ENCODE peak calls at places on chromosomes 3 and 15, in six cellular contexts. H is WTC11, K is HEK293T, S is HepG2, W is K562, N is HCT116. Y is an unnamed sample.

GRCh38 chr15:65245096-65245849 is 34.0 kb upstream of the CILP start:
- DNase-seq in H (no peak), K (no peak), S (peak; percentile 75), W (no peak), N (no peak), Y (no peak)

GRCh38 chr15:59255647-59256380 is 49.2 kb downstream of the LDHAL6B start:
- DNase-seq in H (no peak), K (no peak), S (peak; percentile 84), W (peak; percentile 11), N (peak; percentile 83), Y (no peak)

GRCh38 chr3:6821411-6821810 is 39.5 kb upstream of the GRM7 start:
- DNase-seq in H (no peak), K (no peak), S (no peak), W (no peak), N (no peak), Y (no peak)

GRCh38 chr3:134228035-134228434 is 22.6 kb downstream of the RYK start:
- DNase-seq in H (no peak), K (no peak), S (no peak), W (no peak), N (no peak), Y (no peak)

GRCh38 chr3:126117786-126118185 is 33.9 kb upstream of the SLC41A3 start:
- DNase-seq in H (no peak), K (no peak), S (no peak), W (no peak), N (no peak), Y (no peak)

GRCh38 chr3:53236112-53236841 is 19.5 kb downstream of the TKT start:
- DNase-seq in H (no peak), K (no peak), S (peak; percentile 52), W (peak; percentile 50), N (peak; percentile 34), Y (no peak)

GRCh38 chr3:27081566-27081965 is 287.6 kb downstream of the NEK10 start:
- DNase-seq in H (no peak), K (no peak), S (no peak), W (no peak), N (no peak), Y (no peak)

GRCh38 chr15:72902245-72902928 is 118.8 kb upstream of the ADPGK start:
- DNase-seq in H (no peak), K (no peak), S (no peak), W (no peak), N (no peak), Y (no peak)

GRCh38 chr3:195200010-195200822 is 70.7 kb downstream of the XXYLT1 start:
- DNase-seq in H (no peak), K (no peak), S (peak; percentile 41), W (no peak), N (no peak), Y (no peak)

GRCh38 chr3:125381314-125381713 is 6.2 kb upstream of the ZNF148 start:
- DNase-seq in H (no peak), K (no peak), S (no peak), W (no peak), N (no peak), Y (no peak)

GRCh38 chr15:66291816-66292215 is 1.6 kb upstream of the DIS3L start:
- DNase-seq in H (no peak), K (no peak), S (no peak), W (no peak), N (no peak), Y (no peak)

GRCh38 chr3:22175899-22176298 is 424.9 kb upstream of the ZNF385D start:
- DNase-seq in H (no peak), K (no peak), S (no peak), W (no peak), N (no peak), Y (no peak)

GRCh38 chr15:77659350-77660321 is 26.9 kb upstream of the LINGO1 start:
- DNase-seq in H (peak; percentile 77), K (peak; percentile 90), S (peak; percentile 74), W (peak; percentile 95), N (peak; percentile 34), Y (no peak)

DNA sequence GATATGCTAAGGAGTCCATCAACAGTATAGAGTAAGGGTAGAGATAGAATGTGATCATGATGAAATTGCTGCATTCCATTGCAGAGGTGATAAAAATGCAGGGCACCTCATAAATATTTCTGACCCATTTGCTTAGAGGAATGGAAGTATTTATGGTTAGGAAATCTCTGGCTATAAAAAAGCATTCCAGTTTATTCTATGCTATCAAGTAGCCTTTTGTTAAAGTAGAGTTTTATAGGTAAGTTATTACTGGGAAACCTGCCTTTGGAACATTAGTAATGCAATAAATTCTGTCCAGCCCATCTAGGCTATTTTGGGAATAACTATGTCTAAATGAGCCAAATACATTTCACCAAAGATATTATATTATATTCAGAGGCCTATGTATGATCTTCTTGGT is 19.8 kb upstream of the STRIT1 start:
- DNase-seq in H (no peak), K (no peak), S (no peak), W (no peak), N (no peak), Y (no peak)
- TF ChIP-seq SP1 in H (no peak), K (no peak), S (no peak), W (no peak), N (no peak), Y (no peak)

DNA sequence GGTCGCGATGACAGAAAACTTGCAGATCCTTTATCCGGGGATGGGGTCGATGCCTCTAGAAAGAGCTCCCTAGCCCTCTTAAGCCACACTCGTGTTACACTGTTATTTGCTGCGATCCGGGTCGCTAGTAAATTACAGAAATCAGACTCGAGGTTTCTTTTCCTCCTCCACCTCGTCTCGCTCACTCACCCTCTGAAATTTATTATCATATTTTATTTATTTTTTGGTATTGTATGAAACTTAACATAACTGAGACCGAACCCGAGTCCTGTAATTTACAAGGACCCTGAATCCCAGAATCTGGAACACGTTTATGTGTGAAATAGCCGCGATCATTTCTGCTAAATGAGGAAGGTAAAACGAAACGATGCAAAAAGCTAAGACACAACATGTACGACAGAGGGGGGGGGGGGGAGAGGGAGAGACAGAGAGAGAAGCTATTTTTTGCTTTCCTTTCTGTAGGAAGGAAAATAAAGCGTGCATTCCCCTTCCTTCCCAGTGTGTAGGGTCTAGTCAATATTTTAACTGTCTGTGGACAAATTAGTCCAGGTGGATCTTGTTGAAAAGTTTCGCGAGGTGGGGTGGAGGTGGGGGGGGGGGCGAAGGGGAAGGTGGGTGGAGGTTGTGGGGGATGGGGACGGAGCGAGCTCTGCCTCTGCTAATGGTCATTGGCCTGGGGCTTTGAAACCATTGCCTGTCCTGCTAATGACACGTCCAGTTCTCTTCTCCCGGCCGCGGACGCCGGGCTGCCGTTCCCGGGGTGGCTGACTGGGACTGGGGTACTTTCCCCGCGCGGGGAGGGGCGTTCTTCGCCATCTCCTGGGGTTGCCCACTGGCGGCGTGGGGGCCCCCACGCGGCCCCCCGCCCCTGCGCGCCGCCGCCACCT is 1.7 kb downstream of the BBX start:
- DNase-seq in H (peak; percentile 41), K (peak; percentile 52), S (peak; percentile 41), W (peak; percentile 44), N (no peak), Y (no peak)
- TF ChIP-seq SP1 in H (no peak), K (no peak), S (no peak), W (no peak), N (no peak), Y (no peak)

GRCh38 chr3:143578810-143579425 is 269.4 kb downstream of the SLC9A9 start:
- DNase-seq in H (no peak), K (no peak), S (no peak), W (no peak), N (no peak), Y (no peak)
- TF ChIP-seq SP1 in H (no peak), K (no peak), S (no peak), W (no peak), N (no peak), Y (no peak)

DNA sequence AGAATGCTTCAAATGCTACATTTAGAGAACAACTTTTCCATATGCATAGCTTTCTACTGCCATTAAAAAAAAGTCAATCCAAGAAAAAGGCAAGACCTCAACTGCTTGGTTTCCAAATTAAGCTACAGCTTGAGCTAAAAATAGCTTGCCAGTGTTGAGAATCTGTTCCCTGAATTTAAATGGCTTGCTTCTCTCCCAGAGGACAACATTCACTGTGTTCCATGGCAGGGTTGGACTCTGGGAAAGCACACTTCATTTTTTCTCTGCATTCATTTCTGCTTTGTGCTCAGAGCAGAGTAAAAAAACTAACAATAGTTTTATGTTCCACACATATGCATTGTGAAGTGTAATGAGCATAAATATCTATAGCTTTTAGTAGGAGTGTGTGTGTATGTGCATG is 50.3 kb upstream of the ACTL6A start:
- DNase-seq in H (no peak), K (no peak), S (no peak), W (no peak), N (no peak), Y (no peak)
- TF ChIP-seq SP1 in H (no peak), K (no peak), S (no peak), W (no peak), N (no peak), Y (no peak)

Y was measured in H1.